ENCODE peak calls at places on chromosomes 16 and 17, in seven cellular contexts. One of them, this sample, is unnamed. For H3K4me1, the result is how much of the 10 kb centered on the place peaks cover.

GRCh38 chr17:6923385-6923784 is 72.5 kb upstream of the ALOX12 start:
- DNase-seq in CD8-positive, alpha-beta T cell: no peak
- DNase-seq in A549: no peak
- DNase-seq in psoas muscle: no peak
- DNase-seq in breast epithelium: no peak
- DNase-seq in Peyer's patch: no peak
- DNase-seq in effector memory CD4-positive, alpha-beta T cell: no peak
- DNase-seq in this sample: no peak

GRCh38 chr17:37507108-37507507 is 17.4 kb downstream of the DUSP14 start:
- DNase-seq in Peyer's patch: no peak
- DNase-seq in A549: no peak
- DNase-seq in effector memory CD4-positive, alpha-beta T cell: no peak
- DNase-seq in CD8-positive, alpha-beta T cell: no peak
- DNase-seq in psoas muscle: no peak
- DNase-seq in breast epithelium: no peak
- DNase-seq in this sample: no peak

GRCh38 chr17:21127508-21128077 is 829 bp downstream of the DHRS7B start:
- DNase-seq in Peyer's patch: no peak
- DNase-seq in effector memory CD4-positive, alpha-beta T cell: no peak
- DNase-seq in breast epithelium: no peak
- DNase-seq in psoas muscle: no peak
- DNase-seq in CD8-positive, alpha-beta T cell: no peak
- DNase-seq in A549: no peak
- DNase-seq in this sample: no peak

GRCh38 chr16:56657555-56658430 is at the start of gene MT1F:
- DNase-seq in CD8-positive, alpha-beta T cell: peak
- DNase-seq in A549: peak
- DNase-seq in Peyer's patch: peak
- DNase-seq in effector memory CD4-positive, alpha-beta T cell: peak
- DNase-seq in breast epithelium: peak
- DNase-seq in psoas muscle: peak
- DNase-seq in this sample: peak

GRCh38 chr16:84520778-84521770 is 16.6 kb upstream of the MEAK7 start:
- DNase-seq in psoas muscle: no peak
- DNase-seq in CD8-positive, alpha-beta T cell: no peak
- DNase-seq in A549: no peak
- DNase-seq in effector memory CD4-positive, alpha-beta T cell: no peak
- DNase-seq in Peyer's patch: no peak
- DNase-seq in breast epithelium: peak
- DNase-seq in this sample: no peak

GRCh38 chr17:3012926-3013581 is 50.4 kb downstream of the OR1D5 start:
- DNase-seq in psoas muscle: peak
- DNase-seq in A549: peak
- DNase-seq in breast epithelium: peak
- DNase-seq in CD8-positive, alpha-beta T cell: peak
- DNase-seq in Peyer's patch: peak
- DNase-seq in effector memory CD4-positive, alpha-beta T cell: peak
- DNase-seq in this sample: no peak

GRCh38 chr16:869823-870641 is 69.5 kb upstream of the GNG13 start:
- DNase-seq in Peyer's patch: no peak
- DNase-seq in CD8-positive, alpha-beta T cell: no peak
- DNase-seq in effector memory CD4-positive, alpha-beta T cell: no peak
- DNase-seq in A549: no peak
- DNase-seq in psoas muscle: peak
- DNase-seq in breast epithelium: no peak
- DNase-seq in this sample: no peak

GRCh38 chr16:68997564-68997963 is 107.9 kb upstream of the HAS3 start:
- DNase-seq in psoas muscle: no peak
- DNase-seq in CD8-positive, alpha-beta T cell: no peak
- DNase-seq in A549: no peak
- DNase-seq in effector memory CD4-positive, alpha-beta T cell: no peak
- DNase-seq in Peyer's patch: no peak
- DNase-seq in breast epithelium: no peak
- DNase-seq in this sample: no peak

GRCh38 chr16:71899171-71899570 is 3.8 kb downstream of the IST1 start:
- DNase-seq in psoas muscle: no peak
- DNase-seq in Peyer's patch: no peak
- DNase-seq in breast epithelium: no peak
- DNase-seq in A549: no peak
- DNase-seq in effector memory CD4-positive, alpha-beta T cell: no peak
- DNase-seq in CD8-positive, alpha-beta T cell: no peak
- DNase-seq in this sample: no peak
- H3K4me1 ChIP-seq in psoas muscle: under half
- H3K4me1 ChIP-seq in Peyer's patch: under half
- H3K4me1 ChIP-seq in breast epithelium: under half
- H3K4me1 ChIP-seq in A549: under half
- H3K4me1 ChIP-seq in effector memory CD4-positive, alpha-beta T cell: under half
- H3K4me1 ChIP-seq in CD8-positive, alpha-beta T cell: half or more
- H3K4me1 ChIP-seq in this sample: under half

GRCh38 chr17:62631936-62632924 is 4.8 kb downstream of the MRC2 start:
- DNase-seq in CD8-positive, alpha-beta T cell: no peak
- DNase-seq in A549: no peak
- DNase-seq in effector memory CD4-positive, alpha-beta T cell: no peak
- DNase-seq in psoas muscle: no peak
- DNase-seq in breast epithelium: no peak
- DNase-seq in Peyer's patch: no peak
- DNase-seq in this sample: no peak
- H3K4me1 ChIP-seq in CD8-positive, alpha-beta T cell: under half
- H3K4me1 ChIP-seq in A549: under half
- H3K4me1 ChIP-seq in effector memory CD4-positive, alpha-beta T cell: under half
- H3K4me1 ChIP-seq in psoas muscle: under half
- H3K4me1 ChIP-seq in breast epithelium: under half
- H3K4me1 ChIP-seq in Peyer's patch: under half
- H3K4me1 ChIP-seq in this sample: under half

GRCh38 chr17:1260762-1261161 is 9.5 kb upstream of the BHLHA9 start:
- DNase-seq in breast epithelium: no peak
- DNase-seq in A549: no peak
- DNase-seq in CD8-positive, alpha-beta T cell: no peak
- DNase-seq in Peyer's patch: no peak
- DNase-seq in effector memory CD4-positive, alpha-beta T cell: no peak
- DNase-seq in psoas muscle: no peak
- DNase-seq in this sample: no peak

GRCh38 chr17:1259910-1260389 is 10.3 kb upstream of the BHLHA9 start:
- DNase-seq in A549: no peak
- DNase-seq in CD8-positive, alpha-beta T cell: no peak
- DNase-seq in breast epithelium: no peak
- DNase-seq in effector memory CD4-positive, alpha-beta T cell: no peak
- DNase-seq in psoas muscle: no peak
- DNase-seq in Peyer's patch: no peak
- DNase-seq in this sample: no peak

GRCh38 chr17:1252203-1252608 is 18.0 kb upstream of the BHLHA9 start:
- DNase-seq in A549: no peak
- DNase-seq in effector memory CD4-positive, alpha-beta T cell: no peak
- DNase-seq in Peyer's patch: no peak
- DNase-seq in breast epithelium: no peak
- DNase-seq in psoas muscle: peak
- DNase-seq in CD8-positive, alpha-beta T cell: no peak
- DNase-seq in this sample: no peak

GRCh38 chr17:1255041-1255440 is 15.2 kb upstream of the BHLHA9 start:
- DNase-seq in Peyer's patch: no peak
- DNase-seq in A549: no peak
- DNase-seq in psoas muscle: no peak
- DNase-seq in effector memory CD4-positive, alpha-beta T cell: no peak
- DNase-seq in CD8-positive, alpha-beta T cell: no peak
- DNase-seq in breast epithelium: no peak
- DNase-seq in this sample: no peak

DNA sequence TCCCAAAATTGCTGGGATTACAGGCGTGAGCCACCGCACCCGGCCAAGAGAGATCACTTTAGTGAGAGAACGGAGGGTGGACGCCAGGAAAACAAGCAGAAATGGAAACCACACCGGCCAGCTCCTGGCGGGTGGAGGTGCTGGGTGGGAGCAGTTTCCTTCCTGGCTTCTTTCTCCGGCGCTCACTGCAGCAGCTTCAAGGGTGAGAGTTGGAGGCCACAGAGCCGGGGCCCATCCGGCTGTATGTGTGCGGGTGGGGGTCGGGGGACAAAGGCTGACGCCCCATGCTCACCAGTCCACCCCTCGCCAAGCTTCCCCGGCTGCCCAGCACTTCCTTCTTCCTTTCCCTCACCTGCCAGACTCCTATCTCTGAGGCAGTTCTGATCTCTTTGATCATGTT is 13.5 kb upstream of the BHLHA9 start:
- DNase-seq in psoas muscle: no peak
- DNase-seq in effector memory CD4-positive, alpha-beta T cell: no peak
- DNase-seq in breast epithelium: no peak
- DNase-seq in Peyer's patch: no peak
- DNase-seq in A549: no peak
- DNase-seq in CD8-positive, alpha-beta T cell: no peak
- DNase-seq in this sample: no peak
- H3K4me1 ChIP-seq in psoas muscle: under half
- H3K4me1 ChIP-seq in effector memory CD4-positive, alpha-beta T cell: under half
- H3K4me1 ChIP-seq in breast epithelium: under half
- H3K4me1 ChIP-seq in Peyer's patch: under half
- H3K4me1 ChIP-seq in A549: under half
- H3K4me1 ChIP-seq in CD8-positive, alpha-beta T cell: under half
- H3K4me1 ChIP-seq in this sample: under half

GRCh38 chr17:46195939-46196338 is 2.7 kb upstream of the KANSL1 start:
- DNase-seq in A549: no peak
- DNase-seq in Peyer's patch: no peak
- DNase-seq in effector memory CD4-positive, alpha-beta T cell: no peak
- DNase-seq in breast epithelium: no peak
- DNase-seq in CD8-positive, alpha-beta T cell: no peak
- DNase-seq in psoas muscle: no peak
- DNase-seq in this sample: no peak
- H3K4me1 ChIP-seq in A549: under half
- H3K4me1 ChIP-seq in Peyer's patch: under half
- H3K4me1 ChIP-seq in effector memory CD4-positive, alpha-beta T cell: under half
- H3K4me1 ChIP-seq in breast epithelium: under half
- H3K4me1 ChIP-seq in CD8-positive, alpha-beta T cell: under half
- H3K4me1 ChIP-seq in psoas muscle: under half
- H3K4me1 ChIP-seq in this sample: under half

DNA sequence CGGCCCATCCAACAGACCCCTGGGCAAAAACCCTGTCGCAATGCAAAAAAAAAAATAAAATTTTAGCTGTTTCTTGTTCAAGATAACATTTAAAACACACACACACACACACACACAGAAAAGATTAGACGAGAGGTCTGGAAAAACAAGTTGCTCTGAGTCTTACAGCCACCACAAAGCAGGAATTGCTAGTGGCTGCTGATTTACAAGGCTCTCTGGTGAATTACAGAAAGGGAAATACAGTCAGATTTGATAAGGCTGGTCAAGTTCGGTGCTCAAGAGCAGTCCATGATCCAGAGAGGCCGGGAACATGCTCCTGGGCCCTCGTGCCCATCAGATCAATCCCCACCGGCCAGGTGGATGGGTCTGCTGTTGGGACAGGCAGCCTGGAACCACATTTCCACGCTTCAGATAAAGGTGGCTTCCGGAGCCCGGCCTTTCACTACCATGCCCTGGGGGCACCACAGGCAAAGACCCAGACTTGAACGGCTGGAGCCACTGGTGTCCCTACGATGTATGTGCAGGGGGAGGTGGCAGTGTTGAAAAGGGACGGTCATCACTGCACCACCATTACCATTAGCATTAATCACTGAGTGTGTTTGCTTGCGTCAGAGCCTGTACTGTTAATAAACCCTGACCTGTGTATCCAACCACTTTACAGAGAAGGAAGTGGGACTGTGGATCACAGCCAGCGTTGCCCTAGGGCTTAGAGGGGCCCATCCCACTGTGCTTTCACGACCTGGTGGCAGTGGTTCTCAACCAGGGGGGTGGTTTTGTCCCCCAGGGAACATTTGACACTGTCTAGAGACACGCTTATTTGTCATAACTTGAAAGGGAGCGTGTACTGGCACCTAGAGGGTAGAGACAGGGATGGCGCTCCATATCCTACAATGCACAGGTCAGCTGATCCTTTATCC is 95.1 kb downstream of the XYLT1 start:
- DNase-seq in psoas muscle: no peak
- DNase-seq in CD8-positive, alpha-beta T cell: no peak
- DNase-seq in effector memory CD4-positive, alpha-beta T cell: no peak
- DNase-seq in A549: no peak
- DNase-seq in Peyer's patch: no peak
- DNase-seq in breast epithelium: no peak
- DNase-seq in this sample: no peak
- H3K4me1 ChIP-seq in psoas muscle: under half
- H3K4me1 ChIP-seq in CD8-positive, alpha-beta T cell: under half
- H3K4me1 ChIP-seq in effector memory CD4-positive, alpha-beta T cell: under half
- H3K4me1 ChIP-seq in A549: under half
- H3K4me1 ChIP-seq in Peyer's patch: under half
- H3K4me1 ChIP-seq in breast epithelium: under half
- H3K4me1 ChIP-seq in this sample: under half

GRCh38 chr16:30002614-30003346 is 6.7 kb downstream of the INO80E start:
- DNase-seq in effector memory CD4-positive, alpha-beta T cell: no peak
- DNase-seq in psoas muscle: no peak
- DNase-seq in Peyer's patch: no peak
- DNase-seq in A549: no peak
- DNase-seq in CD8-positive, alpha-beta T cell: no peak
- DNase-seq in breast epithelium: no peak
- DNase-seq in this sample: no peak
- H3K4me1 ChIP-seq in effector memory CD4-positive, alpha-beta T cell: under half
- H3K4me1 ChIP-seq in psoas muscle: under half
- H3K4me1 ChIP-seq in Peyer's patch: under half
- H3K4me1 ChIP-seq in A549: under half
- H3K4me1 ChIP-seq in CD8-positive, alpha-beta T cell: under half
- H3K4me1 ChIP-seq in breast epithelium: under half
- H3K4me1 ChIP-seq in this sample: under half

GRCh38 chr17:50917418-50917743 is 51.2 kb upstream of the TOB1 start:
- DNase-seq in CD8-positive, alpha-beta T cell: no peak
- DNase-seq in A549: no peak
- DNase-seq in psoas muscle: no peak
- DNase-seq in effector memory CD4-positive, alpha-beta T cell: no peak
- DNase-seq in breast epithelium: no peak
- DNase-seq in Peyer's patch: no peak
- DNase-seq in this sample: no peak
- H3K4me1 ChIP-seq in CD8-positive, alpha-beta T cell: half or more
- H3K4me1 ChIP-seq in A549: half or more
- H3K4me1 ChIP-seq in psoas muscle: under half
- H3K4me1 ChIP-seq in effector memory CD4-positive, alpha-beta T cell: under half
- H3K4me1 ChIP-seq in breast epithelium: under half
- H3K4me1 ChIP-seq in Peyer's patch: under half
- H3K4me1 ChIP-seq in this sample: half or more

DNA sequence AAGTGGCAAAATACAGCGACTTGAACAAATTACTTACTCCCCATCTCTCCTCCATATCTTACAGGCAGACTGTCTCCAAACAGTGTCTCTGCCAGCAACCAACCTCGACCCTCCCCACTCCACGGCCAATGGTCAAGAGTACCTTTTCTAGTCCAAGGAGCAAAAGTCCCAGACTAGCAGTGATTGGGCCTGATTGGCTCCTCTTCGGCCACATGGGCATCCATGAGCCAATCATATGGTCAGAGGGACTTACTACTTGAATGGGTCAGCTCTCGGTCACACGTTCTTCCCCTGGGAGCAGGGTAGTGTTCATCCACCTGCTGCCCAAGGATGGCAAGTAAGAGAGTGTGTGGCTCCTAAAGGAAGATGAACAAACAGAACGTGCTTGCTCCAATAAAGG is 84.6 kb downstream of the C16orf78 start:
- DNase-seq in A549: no peak
- DNase-seq in CD8-positive, alpha-beta T cell: no peak
- DNase-seq in effector memory CD4-positive, alpha-beta T cell: no peak
- DNase-seq in breast epithelium: no peak
- DNase-seq in psoas muscle: no peak
- DNase-seq in Peyer's patch: no peak
- DNase-seq in this sample: peak
- H3K4me1 ChIP-seq in A549: under half
- H3K4me1 ChIP-seq in CD8-positive, alpha-beta T cell: under half
- H3K4me1 ChIP-seq in effector memory CD4-positive, alpha-beta T cell: under half
- H3K4me1 ChIP-seq in breast epithelium: under half
- H3K4me1 ChIP-seq in psoas muscle: under half
- H3K4me1 ChIP-seq in Peyer's patch: under half
- H3K4me1 ChIP-seq in this sample: under half